ENCODE peak calls at places on chromosomes 12 and 14, in four cellular contexts. M is stimulated activated CD4-positive, alpha-beta T cell treated with anti-CD3 and anti-CD28 coated beads, Interleukin-4, amount 100 ng/mL, for 24 hours; Y is activated naive CD4-positive, alpha-beta T cell treated with anti-CD3 and anti-CD28 coated beads, Interleukin-2, amount 50 U/mL, for 16 hours; G is GM04503. Z is an unnamed sample.

GRCh38 chr12:65019696-65020095 is 101.4 kb downstream of the WIF1 start:
- DNase-seq in M (no peak), Y (no peak), G (no peak), Z (no peak)

GRCh38 chr12:51403744-51404143 is 12.5 kb upstream of the GALNT6 start:
- DNase-seq in M (no peak), Y (no peak), G (no peak), Z (no peak)

GRCh38 chr12:76942276-76942675 is 63.5 kb upstream of the CSRP2 start:
- DNase-seq in M (no peak), Y (no peak), G (peak), Z (no peak)

GRCh38 chr12:53219116-53219955 is 12.3 kb upstream of the ITGB7 start:
- DNase-seq in M (peak), Y (peak), G (no peak), Z (peak)

GRCh38 chr14:73477618-73478266 is 13.0 kb upstream of the RIOX1 start:
- DNase-seq in M (peak), Y (no peak), G (no peak), Z (no peak)

GRCh38 chr14:89702151-89702936 is 252.2 kb downstream of the EFCAB11 start:
- DNase-seq in M (no peak), Y (no peak), G (peak), Z (peak)

GRCh38 chr12:28998662-28999120 is 150.4 kb upstream of the FAR2 start:
- DNase-seq in M (peak), Y (no peak), G (no peak), Z (peak)

GRCh38 chr12:49298160-49298559 is 3.2 kb downstream of the PRPH start:
- DNase-seq in M (no peak), Y (no peak), G (no peak), Z (no peak)

GRCh38 chr14:67240168-67240932 is 885 bp upstream of the PALS1 start:
- DNase-seq in M (peak), Y (peak), G (no peak), Z (peak)

GRCh38 chr12:89335452-89336244 is 16.7 kb downstream of the DUSP6 start:
- DNase-seq in M (no peak), Y (no peak), G (no peak), Z (no peak)

GRCh38 chr14:71856199-71856919 is 75.9 kb upstream of the RGS6 start:
- DNase-seq in M (no peak), Y (no peak), G (no peak), Z (peak)

GRCh38 chr12:50453872-50454271 is 50.9 kb upstream of the DIP2B start:
- DNase-seq in M (no peak), Y (no peak), G (no peak), Z (no peak)

GRCh38 chr14:104864267-104865068 is 600 bp upstream of the CEP170B start:
- DNase-seq in M (no peak), Y (peak), G (no peak), Z (no peak)

GRCh38 chr14:26394114-26394855 is 203.5 kb downstream of the NOVA1 start:
- DNase-seq in M (no peak), Y (no peak), G (no peak), Z (no peak)

GRCh38 chr14:91374897-91375747 is 42.5 kb downstream of the CCDC88C start:
- DNase-seq in M (no peak), Y (no peak), G (no peak), Z (no peak)

GRCh38 chr14:23640524-23641141 is 4.5 kb downstream of the DHRS2 start:
- DNase-seq in M (no peak), Y (no peak), G (peak), Z (no peak)

GRCh38 chr14:34649344-34649743 is 19.4 kb upstream of the SNX6 start:
- DNase-seq in M (no peak), Y (no peak), G (peak), Z (no peak)

Z was measured in activated T-cell treated with anti-CD3 and anti-CD28 coated beads, Interleukin-2, amount 50 U/mL, for 48 hours.